ENCODE peak calls at places on chromosomes 16 and 17, in nine cellular contexts. L is AG04450, T is fibroblast of the aortic adventitia, W is ascending aorta, D is NB4, G is spleen, S is choroid plexus epithelial cell, M is body of pancreas, I is uterus. Y is an unnamed sample.
A peak's percentile ranks its signal among the peaks of the same experiment; 100 is the strongest.

GRCh38 chr17:60664022-60664421 is 13.6 kb upstream of the BCAS3 start:
- DNase-seq in L (no peak), T (peak; percentile 28), W (no peak), D (no peak), G (no peak), S (no peak), M (no peak), I (no peak), Y (no peak)

GRCh38 chr16:68072038-68072695 is 13.0 kb upstream of the NFATC3 start:
- DNase-seq in L (no peak), T (no peak), W (no peak), D (peak; percentile 26), G (no peak), S (peak; percentile 89), M (no peak), I (no peak), Y (no peak)

GRCh38 chr17:44987883-44988195 is 19.7 kb upstream of the C1QL1 start:
- DNase-seq in L (no peak), T (no peak), W (no peak), D (no peak), G (no peak), S (no peak), M (no peak), I (no peak), Y (no peak)

GRCh38 chr17:64355536-64356303 is 34.9 kb downstream of the PECAM1 start:
- DNase-seq in L (no peak), T (peak; percentile 61), W (no peak), D (peak; percentile 85), G (no peak), S (peak; percentile 41), M (no peak), I (no peak), Y (no peak)

GRCh38 chr16:48958681-48959080 is 323.0 kb downstream of the CBLN1 start:
- DNase-seq in L (no peak), T (no peak), W (no peak), D (no peak), G (peak; percentile 22), S (no peak), M (no peak), I (no peak), Y (no peak)

GRCh38 chr17:52170963-52171572 is 12.6 kb upstream of the CA10 start:
- DNase-seq in L (no peak), T (no peak), W (no peak), D (peak; percentile 20), G (no peak), S (peak; percentile 3), M (peak; percentile 31), I (no peak), Y (peak; percentile 9)

GRCh38 chr17:28996554-28997096 is 9.2 kb downstream of the SEZ6 start:
- DNase-seq in L (no peak), T (no peak), W (no peak), D (no peak), G (no peak), S (no peak), M (no peak), I (no peak), Y (no peak)

GRCh38 chr16:672851-673250 is 2.6 kb upstream of the RHBDL1 start:
- DNase-seq in L (no peak), T (no peak), W (no peak), D (no peak), G (no peak), S (no peak), M (no peak), I (no peak), Y (no peak)

DNA sequence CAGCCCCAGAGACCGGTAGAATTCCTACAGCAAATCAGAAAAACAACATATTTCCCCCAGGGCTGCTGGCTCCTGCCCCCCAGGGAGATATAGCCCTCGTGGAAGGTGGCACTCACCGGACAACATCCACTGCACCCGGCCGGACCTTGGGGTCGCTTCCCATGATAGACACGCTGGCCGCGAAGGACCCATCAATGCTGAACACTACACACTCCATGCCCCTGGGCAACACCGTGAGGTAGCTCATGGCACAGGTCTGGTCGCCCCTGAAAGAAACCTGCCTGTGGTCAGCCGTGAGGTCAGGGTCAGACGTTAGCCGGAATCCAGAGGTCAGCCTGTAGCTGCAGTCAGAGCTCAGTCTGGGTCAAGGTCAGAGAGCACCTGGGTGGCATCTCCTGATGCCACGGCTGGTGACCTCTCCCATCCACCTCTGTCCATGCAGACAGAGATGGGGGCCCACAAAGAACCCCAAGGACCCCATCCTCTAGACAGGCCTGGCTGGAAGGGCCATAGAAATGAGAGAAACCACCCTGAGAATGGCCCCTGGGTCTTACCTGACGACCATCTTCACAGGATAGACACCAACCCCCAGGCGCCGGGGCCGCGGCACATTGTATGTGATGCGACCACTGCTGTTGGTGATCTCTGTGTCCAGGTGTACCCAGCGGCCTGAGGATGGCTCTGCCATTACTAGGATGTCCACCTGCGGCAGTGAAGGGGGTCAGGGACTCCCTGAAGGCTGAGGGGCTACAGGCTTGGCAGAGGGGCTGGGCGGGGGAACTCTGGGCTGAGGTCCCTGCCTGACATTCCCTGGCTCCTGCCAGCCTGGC is 19.6 kb downstream of the PIMREG start:
- DNase-seq in L (no peak), T (no peak), W (no peak), D (no peak), G (peak; percentile 63), S (no peak), M (no peak), I (no peak), Y (no peak)
- TF ChIP-seq CTCF in L (no peak), T (no peak), W (no peak), D (no peak), G (no peak), S (no peak), M (no peak), I (no peak), Y (no peak)

GRCh38 chr16:4414187-4414909 is 2.0 kb downstream of the CORO7 start:
- DNase-seq in L (no peak), T (no peak), W (no peak), D (no peak), G (peak; percentile 82), S (no peak), M (no peak), I (no peak), Y (peak; percentile 98)

GRCh38 chr16:4410335-4411075 is 5.9 kb downstream of the CORO7 start:
- DNase-seq in L (peak; percentile 98), T (peak; percentile 80), W (no peak), D (no peak), G (no peak), S (peak; percentile 96), M (peak; percentile 60), I (no peak), Y (no peak)

GRCh38 chr16:4412159-4412558 is 4.2 kb downstream of the CORO7 start:
- DNase-seq in L (no peak), T (no peak), W (no peak), D (no peak), G (no peak), S (no peak), M (no peak), I (no peak), Y (no peak)

GRCh38 chr16:4411684-4412083 is 4.7 kb downstream of the CORO7 start:
- DNase-seq in L (no peak), T (no peak), W (no peak), D (no peak), G (peak; percentile 71), S (peak; percentile 37), M (no peak), I (peak; percentile 75), Y (no peak)

GRCh38 chr16:4412854-4413253 is 3.5 kb downstream of the CORO7 start:
- DNase-seq in L (no peak), T (no peak), W (no peak), D (no peak), G (no peak), S (no peak), M (no peak), I (no peak), Y (no peak)
- H3K4me3 ChIP-seq in L (no peak overlapping the region), T (no peak overlapping the region), W (no peak overlapping the region), D (no peak overlapping the region), G (no peak overlapping the region), S (no peak overlapping the region), M (no peak overlapping the region), I (no peak overlapping the region), Y (no peak overlapping the region)

GRCh38 chr17:41919165-41919817 is 540 bp upstream of the ACLY start:
- DNase-seq in L (no peak), T (no peak), W (peak; percentile 12), D (no peak), G (no peak), S (peak; percentile 78), M (no peak), I (no peak), Y (no peak)

GRCh38 chr17:41919840-41920579 is 1.3 kb upstream of the ACLY start:
- DNase-seq in L (no peak), T (peak; percentile 53), W (no peak), D (peak; percentile 67), G (peak; percentile 78), S (peak; percentile 35), M (peak; percentile 23), I (peak; percentile 54), Y (no peak)

GRCh38 chr17:41917192-41917591 is 1.6 kb downstream of the ACLY start:
- DNase-seq in L (no peak), T (peak; percentile 77), W (no peak), D (peak; percentile 18), G (no peak), S (peak; percentile 66), M (peak; percentile 62), I (no peak), Y (no peak)

GRCh38 chr17:41917957-41918391 is 777 bp downstream of the ACLY start:
- DNase-seq in L (no peak), T (peak; percentile 40), W (no peak), D (peak; percentile 55), G (peak; percentile 90), S (no peak), M (peak; percentile 70), I (peak; percentile 61), Y (peak; percentile 49)

DNA sequence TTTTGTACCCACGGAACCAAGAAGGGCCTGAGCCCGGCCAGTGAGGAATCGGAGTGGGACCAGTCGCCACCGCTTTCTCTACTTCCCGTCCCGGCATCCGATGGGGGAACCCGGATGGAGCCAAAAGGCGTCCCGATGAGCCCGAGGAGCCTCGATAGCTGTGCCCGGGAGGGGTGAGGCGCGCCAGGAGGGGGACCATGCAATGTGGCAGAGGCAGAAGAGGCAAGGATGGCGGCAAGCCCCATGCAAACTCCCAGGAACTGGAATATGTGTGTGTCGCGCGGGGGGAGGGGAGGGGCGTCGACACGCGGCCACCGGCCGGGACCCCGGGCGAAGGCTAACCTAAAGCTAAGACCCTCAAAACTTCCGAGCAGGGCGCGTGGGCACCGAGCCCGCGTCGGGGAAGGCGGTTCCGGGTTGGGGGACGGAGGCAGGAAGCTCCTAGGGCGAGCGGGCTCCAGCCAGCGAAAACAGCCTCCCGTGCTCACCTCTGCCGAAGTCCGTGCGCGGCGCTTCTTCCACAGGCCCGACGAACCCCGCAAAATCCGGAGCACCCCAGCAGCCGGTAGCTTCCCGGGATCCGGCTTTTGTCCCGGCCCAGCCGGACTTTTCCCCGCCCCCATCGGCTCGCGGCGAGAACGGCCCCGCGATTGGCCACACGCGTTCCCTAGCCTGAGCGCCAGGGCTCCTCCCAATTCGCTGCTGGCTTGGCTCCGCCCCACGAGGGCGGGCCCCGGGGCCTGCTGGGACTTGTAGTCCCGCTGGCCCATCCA is at the start of gene ACLY:
- DNase-seq in L (peak; percentile 90), T (peak; percentile 95), W (peak; percentile 91), D (peak; percentile 97), G (peak; percentile 99), S (peak; percentile 98), M (peak; percentile 98), I (peak; percentile 98), Y (peak; percentile 97)
- TF ChIP-seq CTCF in L (no peak), T (no peak), W (no peak), D (no peak), G (no peak), S (no peak), M (peak; percentile 4), I (no peak), Y (no peak)

GRCh38 chr17:2033128-2033527 is 3.2 kb downstream of the DPH1 start:
- DNase-seq in L (no peak), T (no peak), W (no peak), D (no peak), G (no peak), S (no peak), M (no peak), I (no peak), Y (no peak)

GRCh38 chr17:2034157-2034556 is 4.2 kb downstream of the DPH1 start:
- DNase-seq in L (no peak), T (peak; percentile 44), W (no peak), D (peak; percentile 41), G (no peak), S (no peak), M (no peak), I (no peak), Y (no peak)

GRCh38 chr17:2030779-2031163 is 818 bp downstream of the DPH1 start:
- DNase-seq in L (peak; percentile 81), T (peak; percentile 91), W (no peak), D (peak; percentile 85), G (no peak), S (no peak), M (no peak), I (peak; percentile 26), Y (peak; percentile 91)

GRCh38 chr17:2035549-2036490 is 5.9 kb downstream of the DPH1 start:
- DNase-seq in L (no peak), T (no peak), W (no peak), D (no peak), G (no peak), S (no peak), M (no peak), I (no peak), Y (no peak)

GRCh38 chr17:2034806-2035548 is 5.0 kb downstream of the DPH1 start:
- DNase-seq in L (no peak), T (peak; percentile 88), W (no peak), D (no peak), G (no peak), S (no peak), M (no peak), I (no peak), Y (no peak)
- H3K4me3 ChIP-seq in L (no peak overlapping the region), T (no peak overlapping the region), W (no peak overlapping the region), D (no peak overlapping the region), G (no peak overlapping the region), S (no peak overlapping the region), M (no peak overlapping the region), I (no peak overlapping the region), Y (no peak overlapping the region)